ENCODE peak calls at places on chromosomes 13 and 19, in nine cellular contexts. F, C, R, H, P, X, K, Z and A are unnamed samples.

GRCh38 chr13:87667686-87668085 is 3.5 kb upstream of the SLITRK5 start:
- DNase-seq in F (no peak), C (no peak), R (no peak), H (no peak), P (no peak), X (no peak), K (no peak), Z (no peak), A (no peak)

GRCh38 chr19:14091885-14092462 is 1.4 kb upstream of the SAMD1 start:
- DNase-seq in F (peak; percentile 88), C (no peak), R (peak; percentile 21), H (peak; percentile 38), P (no peak), X (no peak), K (no peak), Z (no peak), A (no peak)

GRCh38 chr13:54750521-54750920 is 1721.9 kb downstream of the OLFM4 start:
- DNase-seq in F (no peak), C (no peak), R (no peak), H (no peak), P (no peak), X (no peak), K (no peak), Z (no peak), A (no peak)

GRCh38 chr13:81320516-81320915 is 979.6 kb upstream of the SPRY2 start:
- DNase-seq in F (no peak), C (no peak), R (no peak), H (no peak), P (no peak), X (no peak), K (no peak), Z (no peak), A (no peak)

GRCh38 chr19:46911456-46911855 is 50.7 kb downstream of the ARHGAP35 start:
- DNase-seq in F (no peak), C (no peak), R (no peak), H (no peak), P (no peak), X (no peak), K (no peak), Z (no peak), A (no peak)

GRCh38 chr13:113117335-113117872 is 5.2 kb upstream of the F10 start:
- DNase-seq in F (peak; percentile 51), C (no peak), R (no peak), H (no peak), P (peak; percentile 60), X (no peak), K (no peak), Z (peak; percentile 36), A (no peak)

GRCh38 chr19:38073806-38074685 is 150.0 kb downstream of the DPF1 start:
- DNase-seq in F (no peak), C (no peak), R (peak; percentile 36), H (no peak), P (no peak), X (no peak), K (peak; percentile 43), Z (no peak), A (peak; percentile 35)

GRCh38 chr13:45198924-45199323 is 1.9 kb downstream of the KCTD4 start:
- DNase-seq in F (no peak), C (no peak), R (no peak), H (no peak), P (no peak), X (no peak), K (peak; percentile 28), Z (no peak), A (no peak)

GRCh38 chr13:71124230-71124629 is 742.8 kb downstream of the DACH1 start:
- DNase-seq in F (no peak), C (no peak), R (no peak), H (no peak), P (no peak), X (no peak), K (no peak), Z (no peak), A (no peak)

GRCh38 chr13:39034085-39034484 is 3.8 kb downstream of the PROSER1 start:
- DNase-seq in F (no peak), C (no peak), R (no peak), H (no peak), P (no peak), X (no peak), K (no peak), Z (no peak), A (no peak)

GRCh38 chr13:102680842-102681725 is 13.8 kb downstream of the METTL21C start:
- DNase-seq in F (no peak), C (no peak), R (no peak), H (no peak), P (no peak), X (no peak), K (peak; percentile 40), Z (no peak), A (no peak)

GRCh38 chr19:2361259-2362038 is 1.4 kb downstream of the TMPRSS9 start:
- DNase-seq in F (no peak), C (no peak), R (no peak), H (no peak), P (no peak), X (peak; percentile 16), K (no peak), Z (no peak), A (no peak)

GRCh38 chr19:2363419-2363818 is 3.4 kb downstream of the TMPRSS9 start:
- DNase-seq in F (no peak), C (no peak), R (no peak), H (no peak), P (no peak), X (peak; percentile 16), K (no peak), Z (no peak), A (no peak)

GRCh38 chr19:2360876-2361232 is 789 bp downstream of the TMPRSS9 start:
- DNase-seq in F (no peak), C (no peak), R (no peak), H (no peak), P (no peak), X (peak; percentile 10), K (no peak), Z (no peak), A (no peak)

GRCh38 chr19:2362039-2362969 is 2.2 kb downstream of the TMPRSS9 start:
- DNase-seq in F (no peak), C (no peak), R (no peak), H (no peak), P (no peak), X (peak; percentile 13), K (no peak), Z (no peak), A (no peak)

DNA sequence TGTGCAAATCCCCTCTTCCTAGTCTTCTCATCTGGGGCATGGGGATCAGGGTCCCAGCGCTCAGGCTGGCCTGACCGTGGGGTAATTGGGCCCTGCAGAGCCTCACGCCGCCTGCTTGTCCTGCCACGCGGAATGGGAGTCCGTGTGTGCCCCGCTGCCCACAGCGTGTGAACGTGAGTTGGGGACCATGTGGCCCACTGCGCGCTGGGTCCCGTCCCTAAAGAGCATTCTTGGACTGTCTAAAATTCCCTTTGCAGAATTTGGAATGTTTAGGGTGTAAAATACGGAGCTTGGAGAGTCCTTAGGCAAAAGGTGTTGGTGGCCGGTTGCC is 2.9 kb downstream of the TMPRSS9 start:
- DNase-seq in F (no peak), C (no peak), R (no peak), H (no peak), P (no peak), X (no peak), K (no peak), Z (no peak), A (no peak)
- H3K4me1 ChIP-seq in F (no peaks in the 10 kb centered on the region), C (no peaks in the 10 kb centered on the region), R (peaks cover 2% of the 10 kb centered on the region), H (peaks cover 8% of the 10 kb centered on the region), P (no peaks in the 10 kb centered on the region), X (no peaks in the 10 kb centered on the region), K (no peaks in the 10 kb centered on the region), Z (no peaks in the 10 kb centered on the region), A (peaks cover 7% of the 10 kb centered on the region)

GRCh38 chr13:41039746-41040145 is 20.6 kb upstream of the ELF1 start:
- DNase-seq in F (no peak), C (no peak), R (no peak), H (no peak), P (no peak), X (no peak), K (no peak), Z (no peak), A (no peak)

GRCh38 chr13:41034862-41035261 is 15.7 kb upstream of the ELF1 start:
- DNase-seq in F (no peak), C (no peak), R (no peak), H (no peak), P (no peak), X (no peak), K (no peak), Z (no peak), A (no peak)

DNA sequence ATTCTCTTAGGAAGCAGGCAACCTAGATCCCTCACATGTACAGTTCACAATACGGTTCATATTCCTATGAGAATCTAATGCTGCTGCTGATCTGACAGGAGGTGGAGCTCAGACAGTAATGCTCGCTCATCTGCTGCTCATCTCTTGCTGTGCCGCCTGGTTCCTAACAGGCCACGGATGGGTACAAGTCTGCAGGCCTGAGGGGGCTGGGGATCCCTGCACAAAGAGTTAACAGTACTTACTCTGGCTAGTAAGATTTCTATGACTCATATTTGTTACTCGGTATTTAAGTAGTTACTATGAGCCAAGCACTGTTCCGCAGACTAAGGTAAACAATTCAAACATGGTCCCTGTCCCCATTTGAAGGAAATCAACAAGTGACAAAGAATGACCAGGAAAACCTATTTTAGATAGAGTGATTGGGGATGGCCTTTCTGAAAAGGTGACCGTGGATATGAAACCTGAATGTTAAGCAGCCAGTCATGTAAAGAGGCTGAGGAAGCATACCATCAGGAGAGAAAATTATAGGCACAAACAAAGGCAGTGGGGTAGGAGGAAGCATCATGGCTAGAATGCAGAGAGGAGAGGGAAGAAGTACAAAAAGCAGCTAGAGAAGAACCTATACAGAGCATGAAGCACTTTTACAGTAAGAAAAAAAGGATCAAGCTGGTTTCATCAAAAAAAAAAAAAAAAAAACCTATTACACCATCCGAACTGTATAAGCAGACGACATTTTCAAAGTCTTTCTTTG is 20.6 kb upstream of the WBP4 start:
- DNase-seq in F (no peak), C (no peak), R (no peak), H (no peak), P (no peak), X (no peak), K (no peak), Z (no peak), A (no peak)
- H3K4me1 ChIP-seq in F (no peaks in the 10 kb centered on the region), C (peaks cover 4% of the 10 kb centered on the region), R (no peaks in the 10 kb centered on the region), H (no peaks in the 10 kb centered on the region), P (no peaks in the 10 kb centered on the region), X (no peaks in the 10 kb centered on the region), K (no peaks in the 10 kb centered on the region), Z (peaks cover 5% of the 10 kb centered on the region), A (no peaks in the 10 kb centered on the region)

GRCh38 chr13:109665781-109666249 is 120.6 kb downstream of the IRS2 start:
- DNase-seq in F (no peak), C (no peak), R (no peak), H (no peak), P (no peak), X (no peak), K (no peak), Z (peak; percentile 51), A (no peak)
- H3K4me1 ChIP-seq in F (no peaks in the 10 kb centered on the region), C (no peaks in the 10 kb centered on the region), R (peaks cover 20% of the 10 kb centered on the region), H (no peaks in the 10 kb centered on the region), P (no peaks in the 10 kb centered on the region), X (no peaks in the 10 kb centered on the region), K (no peaks in the 10 kb centered on the region), Z (peaks cover 14% of the 10 kb centered on the region), A (peaks cover 5% of the 10 kb centered on the region)

DNA sequence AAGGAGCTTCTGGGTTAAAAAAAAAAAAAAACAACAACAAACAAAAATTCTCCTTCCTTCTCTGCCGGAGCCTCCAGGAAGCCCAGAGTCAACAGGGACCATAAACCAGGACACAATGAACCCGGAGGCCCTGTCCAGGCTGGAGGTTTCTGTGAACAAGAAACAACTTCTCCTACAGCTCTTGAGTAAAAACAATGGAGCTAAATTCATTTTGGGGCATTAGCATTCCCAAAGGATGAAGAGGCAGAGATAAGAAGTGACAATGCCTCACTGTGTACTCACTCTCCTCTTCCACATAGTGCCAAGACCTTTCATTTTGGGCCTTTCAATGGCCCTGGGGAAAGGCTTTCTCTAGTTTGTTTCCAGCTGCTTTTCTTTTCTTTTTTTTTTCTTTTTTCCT is 9.0 kb downstream of the RHPN2 start:
- DNase-seq in F (no peak), C (no peak), R (peak; percentile 21), H (no peak), P (no peak), X (no peak), K (no peak), Z (peak; percentile 64), A (no peak)
- H3K4me1 ChIP-seq in F (no peaks in the 10 kb centered on the region), C (no peaks in the 10 kb centered on the region), R (peaks cover 10% of the 10 kb centered on the region), H (no peaks in the 10 kb centered on the region), P (no peaks in the 10 kb centered on the region), X (no peaks in the 10 kb centered on the region), K (no peaks in the 10 kb centered on the region), Z (peaks cover 28% of the 10 kb centered on the region), A (peaks cover 14% of the 10 kb centered on the region)